ENCODE peak calls at places on chromosomes 6 and 20, in ten cellular contexts. D is stimulated activated CD4-positive, alpha-beta T cell treated with anti-CD3 and anti-CD28 coated beads, Interleukin-2, amount 100 ng/mL, for 24 hours; Y is sciatic nerve; W is GDM1; O is tibial artery; A is iris pigment epithelial cell; L is head of caudate nucleus; V is BE2C; P is IMR-90; N is endodermal cell. X is an unnamed sample.
A peak's percentile ranks its signal among the peaks of the same experiment; 100 is the strongest.

GRCh38 chr6:77561768-77562314 is 91.0 kb upstream of the MEI4 start:
- DNase-seq in N (no peak), A (no peak), Y (no peak), D (no peak), P (no peak), W (no peak), V (peak; percentile 8), L (no peak), O (no peak), X (no peak)

GRCh38 chr6:144844596-144844995 is 559.5 kb downstream of the UTRN start:
- DNase-seq in Y (no peak), V (no peak), L (no peak), A (no peak), P (no peak), D (no peak), N (no peak), W (no peak), O (no peak), X (no peak)

GRCh38 chr20:53866787-53867740 is 203.3 kb downstream of the BCAS1 start:
- DNase-seq in N (no peak), P (no peak), Y (no peak), L (no peak), V (no peak), O (no peak), A (peak; percentile 45), W (no peak), D (no peak), X (peak; percentile 33)

GRCh38 chr6:20319520-20320357 is 81.9 kb upstream of the E2F3 start:
- DNase-seq in L (no peak), Y (no peak), P (no peak), D (peak; percentile 69), O (peak; percentile 30), A (no peak), N (no peak), V (no peak), W (no peak), X (no peak)

GRCh38 chr20:6827472-6827871 is 60.0 kb downstream of the BMP2 start:
- DNase-seq in W (no peak), L (no peak), O (no peak), N (no peak), Y (no peak), A (no peak), V (no peak), P (no peak), D (no peak), X (no peak)

GRCh38 chr6:13992417-13993055 is 67.8 kb downstream of the RNF182 start:
- DNase-seq in O (no peak), P (peak; percentile 86), V (no peak), L (no peak), W (no peak), N (no peak), A (peak; percentile 81), D (no peak), Y (no peak), X (no peak)

GRCh38 chr6:167079853-167080297 is 43.0 kb upstream of the CCR6 start:
- DNase-seq in D (peak; percentile 74), P (no peak), V (no peak), A (no peak), Y (no peak), W (no peak), L (no peak), O (no peak), N (no peak), X (no peak)

GRCh38 chr20:51712501-51713212 is 55.5 kb downstream of the ATP9A start:
- DNase-seq in A (peak; percentile 44), V (no peak), Y (no peak), O (no peak), P (peak; percentile 39), L (no peak), N (peak; percentile 82), W (no peak), D (no peak), X (peak; percentile 32)

GRCh38 chr6:83221886-83222479 is 28.8 kb downstream of the RWDD2A start:
- DNase-seq in W (no peak), A (peak; percentile 48), N (no peak), O (no peak), L (no peak), P (peak; percentile 54), V (no peak), D (no peak), Y (no peak), X (peak; percentile 32)

GRCh38 chr20:48294942-48295341 is 509.7 kb upstream of the SULF2 start:
- DNase-seq in P (no peak), Y (no peak), N (peak; percentile 58), L (no peak), V (no peak), D (no peak), O (no peak), A (no peak), W (no peak), X (no peak)

GRCh38 chr20:8414611-8415274 is 282.7 kb downstream of the PLCB1 start:
- DNase-seq in O (no peak), L (no peak), V (peak; percentile 42), A (peak; percentile 84), W (no peak), P (peak; percentile 78), D (no peak), Y (no peak), N (no peak), X (peak; percentile 11)

GRCh38 chr6:70110128-70111022 is 192.5 kb downstream of the COL9A1 start:
- DNase-seq in P (peak; percentile 1), Y (no peak), D (no peak), L (no peak), N (no peak), O (no peak), V (no peak), W (no peak), A (peak; percentile 16), X (no peak)

GRCh38 chr20:58001381-58001780 is 227.1 kb downstream of the ANKRD60 start:
- DNase-seq in O (no peak), W (no peak), L (no peak), Y (peak; percentile 57), V (peak; percentile 43), A (no peak), P (no peak), D (no peak), N (no peak), X (peak; percentile 92)

GRCh38 chr20:44056010-44056698 is 130.8 kb downstream of the JPH2 start:
- DNase-seq in A (no peak), Y (peak; percentile 54), P (no peak), V (peak; percentile 74), W (peak; percentile 5), L (peak; percentile 45), N (peak; percentile 89), O (no peak), D (peak; percentile 44), X (no peak)

GRCh38 chr6:157323924-157324276 is 581 bp upstream of the TMEM242 start:
- DNase-seq in V (peak; percentile 76), N (peak; percentile 91), Y (peak; percentile 84), O (peak; percentile 77), L (peak; percentile 66), A (peak; percentile 90), D (peak; percentile 34), W (no peak), P (peak; percentile 81), X (no peak)

GRCh38 chr6:21022343-21023107 is 488.3 kb downstream of the CDKAL1 start:
- DNase-seq in A (peak; percentile 83), N (peak; percentile 62), Y (no peak), D (no peak), W (no peak), O (no peak), L (no peak), V (no peak), P (peak; percentile 82), X (peak; percentile 43)

GRCh38 chr6:139482184-139482751 is 107.8 kb upstream of the CITED2 start:
- DNase-seq in W (no peak), V (no peak), O (no peak), P (no peak), L (no peak), Y (no peak), A (peak; percentile 14), D (no peak), N (no peak), X (no peak)

GRCh38 chr6:41306187-41306854 is 19.8 kb upstream of the TREM1 start:
- DNase-seq in Y (no peak), N (peak; percentile 82), V (peak; percentile 37), D (peak; percentile 54), L (no peak), A (peak; percentile 48), W (peak; percentile 6), P (peak; percentile 49), O (no peak), X (peak; percentile 62)

GRCh38 chr6:128600397-128600951 is 80.1 kb upstream of the PTPRK start:
- DNase-seq in Y (no peak), W (no peak), O (no peak), N (no peak), V (no peak), L (no peak), A (peak; percentile 91), D (no peak), P (peak; percentile 95), X (peak; percentile 34)

GRCh38 chr20:19909696-19910095 is 107.5 kb upstream of the NAA20 start:
- DNase-seq in N (no peak), W (no peak), A (no peak), L (no peak), Y (no peak), V (no peak), D (no peak), P (no peak), O (peak; percentile 87), X (no peak)

GRCh38 chr6:6614096-6614964 is 25.8 kb downstream of the LY86 start:
- DNase-seq in D (no peak), Y (no peak), L (no peak), P (no peak), A (no peak), W (no peak), N (no peak), V (no peak), O (no peak), X (no peak)

GRCh38 chr6:2264932-2265331 is 19.5 kb upstream of the GMDS start:
- DNase-seq in W (no peak), L (no peak), D (no peak), P (peak; percentile 71), N (no peak), O (no peak), Y (no peak), A (peak; percentile 76), V (no peak), X (no peak)

GRCh38 chr6:130513770-130514169 is 148.0 kb downstream of the TMEM200A start:
- DNase-seq in O (no peak), D (peak; percentile 30), P (peak; percentile 65), N (no peak), Y (no peak), W (peak; percentile 81), V (no peak), A (peak; percentile 83), L (no peak), X (no peak)

GRCh38 chr6:473356-473755 is 81.8 kb downstream of the IRF4 start:
- DNase-seq in L (no peak), P (no peak), W (no peak), O (no peak), V (no peak), A (no peak), Y (no peak), N (no peak), D (no peak), X (no peak)

GRCh38 chr6:33860706-33861474 is 57.1 kb upstream of the MLN start:
- DNase-seq in W (peak; percentile 77), V (no peak), P (peak; percentile 24), Y (no peak), D (no peak), A (peak; percentile 62), N (no peak), O (no peak), L (no peak), X (no peak)

GRCh38 chr6:17012421-17013225 is 89.2 kb upstream of the STMND1 start:
- DNase-seq in P (peak; percentile 65), O (no peak), L (peak; percentile 50), Y (no peak), W (no peak), V (no peak), A (peak; percentile 71), N (peak; percentile 77), D (no peak), X (no peak)

GRCh38 chr6:53192590-53193232 is 44.1 kb upstream of the GCM1 start:
- DNase-seq in L (no peak), Y (no peak), O (no peak), P (no peak), V (peak; percentile 24), W (no peak), D (no peak), N (peak; percentile 67), A (peak; percentile 25), X (no peak)

GRCh38 chr20:50192364-50193168 is 1.9 kb downstream of the CEBPB start:
- DNase-seq in V (peak; percentile 90), O (peak; percentile 87), L (peak; percentile 69), W (peak; percentile 41), Y (peak; percentile 88), N (peak; percentile 85), D (peak; percentile 85), P (peak; percentile 89), A (peak; percentile 93), X (peak; percentile 61)